ENCODE peak calls at places on chromosomes 3 and 15, in seven cellular contexts. One of them, this sample, is unnamed.

GRCh38 chr15:83436513-83437158 is 10.5 kb upstream of the SH3GL3 start:
- DNase-seq in HCT116: peak; percentile 33
- DNase-seq in CD4-positive, alpha-beta T cell: no peak
- DNase-seq in fibroblast of lung: peak; percentile 72
- DNase-seq in colonic mucosa: no peak
- DNase-seq in activated CD8-positive, alpha-beta T cell treated with anti-CD3 and anti-CD28 coated beads for 36 hours: no peak
- DNase-seq in AG09319: no peak
- DNase-seq in this sample: no peak

GRCh38 chr3:138513073-138513843 is 78.8 kb downstream of the ESYT3 start:
- DNase-seq in HCT116: no peak
- DNase-seq in CD4-positive, alpha-beta T cell: no peak
- DNase-seq in fibroblast of lung: no peak
- DNase-seq in colonic mucosa: no peak
- DNase-seq in activated CD8-positive, alpha-beta T cell treated with anti-CD3 and anti-CD28 coated beads for 36 hours: no peak
- DNase-seq in AG09319: no peak
- DNase-seq in this sample: no peak

GRCh38 chr15:40525855-40526254 is 39.0 kb downstream of the CCDC32 start:
- DNase-seq in HCT116: no peak
- DNase-seq in CD4-positive, alpha-beta T cell: no peak
- DNase-seq in fibroblast of lung: no peak
- DNase-seq in colonic mucosa: no peak
- DNase-seq in activated CD8-positive, alpha-beta T cell treated with anti-CD3 and anti-CD28 coated beads for 36 hours: no peak
- DNase-seq in AG09319: no peak
- DNase-seq in this sample: no peak

GRCh38 chr3:98971183-98971681 is 69.7 kb upstream of the DCBLD2 start:
- DNase-seq in HCT116: peak; percentile 97
- DNase-seq in CD4-positive, alpha-beta T cell: no peak
- DNase-seq in fibroblast of lung: peak; percentile 53
- DNase-seq in colonic mucosa: no peak
- DNase-seq in activated CD8-positive, alpha-beta T cell treated with anti-CD3 and anti-CD28 coated beads for 36 hours: no peak
- DNase-seq in AG09319: no peak
- DNase-seq in this sample: no peak

GRCh38 chr3:10804183-10804648 is 11.8 kb upstream of the SLC6A11 start:
- DNase-seq in HCT116: peak; percentile 36
- DNase-seq in CD4-positive, alpha-beta T cell: no peak
- DNase-seq in fibroblast of lung: no peak
- DNase-seq in colonic mucosa: no peak
- DNase-seq in activated CD8-positive, alpha-beta T cell treated with anti-CD3 and anti-CD28 coated beads for 36 hours: no peak
- DNase-seq in AG09319: no peak
- DNase-seq in this sample: no peak

GRCh38 chr3:172530101-172530561 is 6.9 kb upstream of the TNFSF10 start:
- DNase-seq in HCT116: no peak
- DNase-seq in CD4-positive, alpha-beta T cell: no peak
- DNase-seq in fibroblast of lung: no peak
- DNase-seq in colonic mucosa: no peak
- DNase-seq in activated CD8-positive, alpha-beta T cell treated with anti-CD3 and anti-CD28 coated beads for 36 hours: peak; percentile 60
- DNase-seq in AG09319: no peak
- DNase-seq in this sample: no peak

GRCh38 chr3:41277790-41278465 is 78.6 kb downstream of the CTNNB1 start:
- DNase-seq in HCT116: no peak
- DNase-seq in CD4-positive, alpha-beta T cell: no peak
- DNase-seq in fibroblast of lung: no peak
- DNase-seq in colonic mucosa: no peak
- DNase-seq in activated CD8-positive, alpha-beta T cell treated with anti-CD3 and anti-CD28 coated beads for 36 hours: no peak
- DNase-seq in AG09319: no peak
- DNase-seq in this sample: no peak

GRCh38 chr15:33425149-33425548 is 114.4 kb downstream of the RYR3 start:
- DNase-seq in HCT116: no peak
- DNase-seq in CD4-positive, alpha-beta T cell: no peak
- DNase-seq in fibroblast of lung: peak; percentile 3
- DNase-seq in colonic mucosa: no peak
- DNase-seq in activated CD8-positive, alpha-beta T cell treated with anti-CD3 and anti-CD28 coated beads for 36 hours: no peak
- DNase-seq in AG09319: no peak
- DNase-seq in this sample: no peak

GRCh38 chr3:159244927-159245326 is 443.1 kb downstream of the MFSD1 start:
- DNase-seq in HCT116: no peak
- DNase-seq in CD4-positive, alpha-beta T cell: no peak
- DNase-seq in fibroblast of lung: no peak
- DNase-seq in colonic mucosa: no peak
- DNase-seq in activated CD8-positive, alpha-beta T cell treated with anti-CD3 and anti-CD28 coated beads for 36 hours: no peak
- DNase-seq in AG09319: no peak
- DNase-seq in this sample: no peak

GRCh38 chr3:133424937-133425869 is 25.3 kb downstream of the BFSP2 start:
- DNase-seq in HCT116: no peak
- DNase-seq in CD4-positive, alpha-beta T cell: no peak
- DNase-seq in fibroblast of lung: no peak
- DNase-seq in colonic mucosa: no peak
- DNase-seq in activated CD8-positive, alpha-beta T cell treated with anti-CD3 and anti-CD28 coated beads for 36 hours: no peak
- DNase-seq in AG09319: no peak
- DNase-seq in this sample: no peak

GRCh38 chr3:70358978-70359580 is 46.6 kb upstream of the MDFIC2 start:
- DNase-seq in HCT116: peak; percentile 0
- DNase-seq in CD4-positive, alpha-beta T cell: no peak
- DNase-seq in fibroblast of lung: peak; percentile 59
- DNase-seq in colonic mucosa: peak; percentile 19
- DNase-seq in activated CD8-positive, alpha-beta T cell treated with anti-CD3 and anti-CD28 coated beads for 36 hours: peak; percentile 6
- DNase-seq in AG09319: peak; percentile 0
- DNase-seq in this sample: no peak

GRCh38 chr3:165170236-165170635 is 25.9 kb downstream of the SLITRK3 start:
- DNase-seq in HCT116: no peak
- DNase-seq in CD4-positive, alpha-beta T cell: no peak
- DNase-seq in fibroblast of lung: no peak
- DNase-seq in colonic mucosa: no peak
- DNase-seq in activated CD8-positive, alpha-beta T cell treated with anti-CD3 and anti-CD28 coated beads for 36 hours: no peak
- DNase-seq in AG09319: no peak
- DNase-seq in this sample: no peak

GRCh38 chr15:27679621-27680521 is 419.2 kb downstream of the OCA2 start:
- DNase-seq in HCT116: no peak
- DNase-seq in CD4-positive, alpha-beta T cell: no peak
- DNase-seq in fibroblast of lung: peak; percentile 53
- DNase-seq in colonic mucosa: no peak
- DNase-seq in activated CD8-positive, alpha-beta T cell treated with anti-CD3 and anti-CD28 coated beads for 36 hours: no peak
- DNase-seq in AG09319: no peak
- DNase-seq in this sample: no peak

GRCh38 chr15:38367476-38367875 is 86.5 kb upstream of the FAM98B start:
- DNase-seq in HCT116: no peak
- DNase-seq in CD4-positive, alpha-beta T cell: no peak
- DNase-seq in fibroblast of lung: peak; percentile 51
- DNase-seq in colonic mucosa: no peak
- DNase-seq in activated CD8-positive, alpha-beta T cell treated with anti-CD3 and anti-CD28 coated beads for 36 hours: no peak
- DNase-seq in AG09319: peak; percentile 19
- DNase-seq in this sample: no peak
- TF ChIP-seq CTCF in HCT116: no peak
- TF ChIP-seq CTCF in CD4-positive, alpha-beta T cell: no peak
- TF ChIP-seq CTCF in fibroblast of lung: no peak
- TF ChIP-seq CTCF in colonic mucosa: no peak
- TF ChIP-seq CTCF in activated CD8-positive, alpha-beta T cell treated with anti-CD3 and anti-CD28 coated beads for 36 hours: no peak
- TF ChIP-seq CTCF in AG09319: no peak
- TF ChIP-seq CTCF in this sample: no peak

DNA sequence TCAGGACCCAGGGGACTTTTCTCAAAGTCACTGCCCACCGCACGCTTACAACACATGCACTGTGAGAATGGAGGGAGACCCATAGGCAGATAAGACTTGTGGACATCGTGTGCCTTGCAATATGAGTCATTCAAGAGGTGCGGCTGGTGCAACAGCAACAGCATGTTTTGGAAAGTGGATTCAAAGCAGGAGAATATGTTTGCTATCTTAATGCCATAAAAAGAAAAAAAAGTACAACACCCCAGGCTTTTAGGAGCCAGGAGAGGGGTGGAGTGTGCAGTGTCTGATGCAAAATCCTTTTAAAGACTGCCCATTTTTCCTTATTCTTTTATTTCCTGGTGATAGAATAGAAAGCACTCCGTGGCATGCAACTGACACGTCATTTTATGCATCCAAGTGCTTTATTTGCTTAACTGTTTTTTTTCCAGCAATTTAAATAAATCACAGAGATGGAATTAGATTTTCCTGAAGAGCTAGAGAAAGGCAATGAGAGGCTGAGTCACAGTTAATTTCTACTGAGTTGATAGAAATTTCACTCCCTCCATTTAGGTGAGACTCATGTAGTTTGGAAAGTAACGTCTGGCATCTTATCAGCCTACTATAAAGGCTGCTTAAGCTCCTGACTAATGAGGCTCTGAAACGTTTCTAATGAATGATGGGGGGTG is 96.3 kb downstream of the NSUN3 start:
- DNase-seq in HCT116: no peak
- DNase-seq in CD4-positive, alpha-beta T cell: no peak
- DNase-seq in fibroblast of lung: peak; percentile 60
- DNase-seq in colonic mucosa: no peak
- DNase-seq in activated CD8-positive, alpha-beta T cell treated with anti-CD3 and anti-CD28 coated beads for 36 hours: no peak
- DNase-seq in AG09319: no peak
- DNase-seq in this sample: no peak
- TF ChIP-seq CTCF in HCT116: no peak
- TF ChIP-seq CTCF in CD4-positive, alpha-beta T cell: no peak
- TF ChIP-seq CTCF in fibroblast of lung: no peak
- TF ChIP-seq CTCF in colonic mucosa: no peak
- TF ChIP-seq CTCF in activated CD8-positive, alpha-beta T cell treated with anti-CD3 and anti-CD28 coated beads for 36 hours: no peak
- TF ChIP-seq CTCF in AG09319: no peak
- TF ChIP-seq CTCF in this sample: no peak

GRCh38 chr3:45224824-45225464 is 1.1 kb downstream of the TMEM158 start:
- DNase-seq in HCT116: no peak
- DNase-seq in CD4-positive, alpha-beta T cell: no peak
- DNase-seq in fibroblast of lung: peak; percentile 81
- DNase-seq in colonic mucosa: peak; percentile 75
- DNase-seq in activated CD8-positive, alpha-beta T cell treated with anti-CD3 and anti-CD28 coated beads for 36 hours: peak; percentile 51
- DNase-seq in AG09319: no peak
- DNase-seq in this sample: no peak
- TF ChIP-seq CTCF in HCT116: peak; percentile 46
- TF ChIP-seq CTCF in CD4-positive, alpha-beta T cell: no peak
- TF ChIP-seq CTCF in fibroblast of lung: peak; percentile 47
- TF ChIP-seq CTCF in colonic mucosa: peak; percentile 19
- TF ChIP-seq CTCF in activated CD8-positive, alpha-beta T cell treated with anti-CD3 and anti-CD28 coated beads for 36 hours: no peak
- TF ChIP-seq CTCF in AG09319: peak; percentile 58
- TF ChIP-seq CTCF in this sample: no peak

DNA sequence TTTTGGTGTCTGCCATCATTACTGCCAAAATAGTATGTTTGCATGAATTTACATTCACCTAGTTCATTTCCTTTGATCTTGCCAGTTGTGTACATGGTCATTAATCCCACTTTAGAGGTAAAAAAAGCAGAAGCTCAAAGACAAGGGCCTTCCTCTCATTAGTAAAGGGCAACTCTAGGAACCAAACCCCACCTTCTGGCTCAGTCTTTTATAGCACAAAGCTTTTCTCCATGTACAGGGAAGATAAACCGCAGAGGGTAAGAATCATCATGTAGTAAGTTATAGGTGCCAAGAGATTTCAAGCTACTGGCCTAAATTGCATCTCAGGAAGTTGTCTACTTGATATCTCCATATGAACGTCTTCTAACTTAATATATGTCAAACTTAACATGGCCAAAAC is 19.3 kb upstream of the SPG21 start:
- DNase-seq in HCT116: no peak
- DNase-seq in CD4-positive, alpha-beta T cell: no peak
- DNase-seq in fibroblast of lung: peak; percentile 11
- DNase-seq in colonic mucosa: no peak
- DNase-seq in activated CD8-positive, alpha-beta T cell treated with anti-CD3 and anti-CD28 coated beads for 36 hours: no peak
- DNase-seq in AG09319: no peak
- DNase-seq in this sample: no peak
- TF ChIP-seq CTCF in HCT116: no peak
- TF ChIP-seq CTCF in CD4-positive, alpha-beta T cell: no peak
- TF ChIP-seq CTCF in fibroblast of lung: peak; percentile 16
- TF ChIP-seq CTCF in colonic mucosa: no peak
- TF ChIP-seq CTCF in activated CD8-positive, alpha-beta T cell treated with anti-CD3 and anti-CD28 coated beads for 36 hours: no peak
- TF ChIP-seq CTCF in AG09319: no peak
- TF ChIP-seq CTCF in this sample: no peak

GRCh38 chr3:37024092-37024491 is 30.8 kb downstream of the MLH1 start:
- DNase-seq in HCT116: peak; percentile 4
- DNase-seq in CD4-positive, alpha-beta T cell: no peak
- DNase-seq in fibroblast of lung: peak; percentile 43
- DNase-seq in colonic mucosa: no peak
- DNase-seq in activated CD8-positive, alpha-beta T cell treated with anti-CD3 and anti-CD28 coated beads for 36 hours: no peak
- DNase-seq in AG09319: no peak
- DNase-seq in this sample: no peak
- TF ChIP-seq CTCF in HCT116: peak; percentile 39
- TF ChIP-seq CTCF in CD4-positive, alpha-beta T cell: no peak
- TF ChIP-seq CTCF in fibroblast of lung: peak; percentile 45
- TF ChIP-seq CTCF in colonic mucosa: peak; percentile 37
- TF ChIP-seq CTCF in activated CD8-positive, alpha-beta T cell treated with anti-CD3 and anti-CD28 coated beads for 36 hours: peak; percentile 35
- TF ChIP-seq CTCF in AG09319: peak; percentile 44
- TF ChIP-seq CTCF in this sample: no peak

GRCh38 chr15:99425666-99426301 is 140.0 kb upstream of the MEF2A start:
- DNase-seq in HCT116: no peak
- DNase-seq in CD4-positive, alpha-beta T cell: no peak
- DNase-seq in fibroblast of lung: no peak
- DNase-seq in colonic mucosa: no peak
- DNase-seq in activated CD8-positive, alpha-beta T cell treated with anti-CD3 and anti-CD28 coated beads for 36 hours: no peak
- DNase-seq in AG09319: no peak
- DNase-seq in this sample: peak; percentile 17
- TF ChIP-seq CTCF in HCT116: no peak
- TF ChIP-seq CTCF in CD4-positive, alpha-beta T cell: no peak
- TF ChIP-seq CTCF in fibroblast of lung: peak; percentile 31
- TF ChIP-seq CTCF in colonic mucosa: no peak
- TF ChIP-seq CTCF in activated CD8-positive, alpha-beta T cell treated with anti-CD3 and anti-CD28 coated beads for 36 hours: no peak
- TF ChIP-seq CTCF in AG09319: peak; percentile 5
- TF ChIP-seq CTCF in this sample: no peak

DNA sequence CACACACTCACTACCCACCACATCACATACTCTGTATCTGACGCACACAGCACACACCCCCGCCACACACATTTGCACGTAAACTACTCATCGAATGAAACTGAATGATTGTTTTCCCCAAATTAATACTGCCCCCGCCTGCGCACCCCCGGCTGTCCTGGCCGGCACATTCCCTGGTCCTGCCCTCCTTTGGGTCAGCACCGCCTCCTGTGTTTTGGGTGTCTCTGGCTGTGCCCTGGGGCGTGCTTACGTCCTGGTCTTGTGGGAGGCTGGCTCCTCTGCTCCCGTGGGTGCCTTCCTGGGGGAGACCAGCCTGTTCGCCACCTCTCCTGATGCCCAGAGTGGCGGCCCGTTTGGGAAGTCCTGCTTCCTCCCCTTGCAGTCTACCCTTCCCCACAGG is 30.2 kb downstream of the APBA2 start:
- DNase-seq in HCT116: no peak
- DNase-seq in CD4-positive, alpha-beta T cell: no peak
- DNase-seq in fibroblast of lung: no peak
- DNase-seq in colonic mucosa: no peak
- DNase-seq in activated CD8-positive, alpha-beta T cell treated with anti-CD3 and anti-CD28 coated beads for 36 hours: no peak
- DNase-seq in AG09319: no peak
- DNase-seq in this sample: no peak
- TF ChIP-seq CTCF in HCT116: no peak
- TF ChIP-seq CTCF in CD4-positive, alpha-beta T cell: no peak
- TF ChIP-seq CTCF in fibroblast of lung: no peak
- TF ChIP-seq CTCF in colonic mucosa: no peak
- TF ChIP-seq CTCF in activated CD8-positive, alpha-beta T cell treated with anti-CD3 and anti-CD28 coated beads for 36 hours: no peak
- TF ChIP-seq CTCF in AG09319: no peak
- TF ChIP-seq CTCF in this sample: no peak

DNA sequence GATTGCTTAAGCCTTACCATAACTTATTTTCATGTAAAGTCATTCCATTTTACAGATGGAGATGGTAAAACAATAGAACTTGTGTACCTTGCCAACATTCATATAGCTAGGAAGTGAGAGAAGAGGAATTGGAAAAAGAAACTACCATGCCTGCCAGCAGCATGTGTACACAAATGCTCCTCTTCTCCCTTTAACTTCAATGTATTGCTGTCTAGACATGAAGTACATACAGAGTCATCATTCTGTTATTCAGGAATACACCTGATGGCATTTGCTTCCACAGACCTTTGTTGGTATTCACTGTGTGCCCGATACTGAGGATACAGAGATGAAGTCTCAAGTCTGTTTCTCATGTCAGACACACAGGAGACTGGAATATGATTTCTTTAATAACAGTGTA is 7.1 kb upstream of the TMEM207 start:
- DNase-seq in HCT116: no peak
- DNase-seq in CD4-positive, alpha-beta T cell: no peak
- DNase-seq in fibroblast of lung: no peak
- DNase-seq in colonic mucosa: no peak
- DNase-seq in activated CD8-positive, alpha-beta T cell treated with anti-CD3 and anti-CD28 coated beads for 36 hours: no peak
- DNase-seq in AG09319: no peak
- DNase-seq in this sample: no peak
- TF ChIP-seq CTCF in HCT116: no peak
- TF ChIP-seq CTCF in CD4-positive, alpha-beta T cell: no peak
- TF ChIP-seq CTCF in fibroblast of lung: no peak
- TF ChIP-seq CTCF in colonic mucosa: no peak
- TF ChIP-seq CTCF in activated CD8-positive, alpha-beta T cell treated with anti-CD3 and anti-CD28 coated beads for 36 hours: no peak
- TF ChIP-seq CTCF in AG09319: no peak
- TF ChIP-seq CTCF in this sample: no peak

GRCh38 chr15:61974759-61975158 is 85.5 kb downstream of the VPS13C start:
- DNase-seq in HCT116: peak; percentile 8
- DNase-seq in CD4-positive, alpha-beta T cell: no peak
- DNase-seq in fibroblast of lung: no peak
- DNase-seq in colonic mucosa: no peak
- DNase-seq in activated CD8-positive, alpha-beta T cell treated with anti-CD3 and anti-CD28 coated beads for 36 hours: no peak
- DNase-seq in AG09319: no peak
- DNase-seq in this sample: no peak
- TF ChIP-seq CTCF in HCT116: no peak
- TF ChIP-seq CTCF in CD4-positive, alpha-beta T cell: no peak
- TF ChIP-seq CTCF in fibroblast of lung: no peak
- TF ChIP-seq CTCF in colonic mucosa: no peak
- TF ChIP-seq CTCF in activated CD8-positive, alpha-beta T cell treated with anti-CD3 and anti-CD28 coated beads for 36 hours: no peak
- TF ChIP-seq CTCF in AG09319: no peak
- TF ChIP-seq CTCF in this sample: no peak